ENCODE peak calls at places on chromosomes 7 and 10, in five cellular contexts. Y, M, T, E and U are unnamed samples.
A peak's percentile ranks its signal among the peaks of the same experiment; 100 is the strongest.

GRCh38 chr10:75475470-75476182 is 44.2 kb downstream of the LRMDA start:
- DNase-seq in M (no peak), E (no peak), Y (no peak), T (no peak), U (no peak)

GRCh38 chr7:102925962-102926825 is 13.4 kb downstream of the LRRC17 start:
- DNase-seq in Y (no peak), E (no peak), M (no peak), T (no peak), U (no peak)

GRCh38 chr10:129605986-129606518 is 139.0 kb downstream of the MGMT start:
- DNase-seq in M (no peak), E (no peak), T (no peak), Y (no peak), U (no peak)

GRCh38 chr7:75667938-75668337 is 70.8 kb downstream of the HIP1 start:
- DNase-seq in E (no peak), Y (no peak), T (no peak), M (no peak), U (no peak)

GRCh38 chr10:70494966-70495365 is 16.4 kb downstream of the PALD1 start:
- DNase-seq in M (no peak), E (no peak), T (no peak), Y (no peak), U (no peak)

GRCh38 chr7:94375167-94375566 is 19.5 kb upstream of the COL1A2 start:
- DNase-seq in E (no peak), Y (no peak), M (no peak), T (no peak), U (no peak)

GRCh38 chr7:2478800-2479199 is 2.6 kb upstream of the GRIFIN start:
- DNase-seq in Y (no peak), M (no peak), E (no peak), T (no peak), U (no peak)

GRCh38 chr10:78899996-78900714 is 168.6 kb upstream of the ZMIZ1 start:
- DNase-seq in M (peak; percentile 38), T (no peak), Y (no peak), E (no peak), U (no peak)

GRCh38 chr7:92319243-92319642 is 73.5 kb downstream of the ANKIB1 start:
- DNase-seq in T (no peak), M (no peak), Y (no peak), E (no peak), U (no peak)

GRCh38 chr10:119750391-119751230 is 24.8 kb downstream of the INPP5F start:
- DNase-seq in E (no peak), Y (no peak), M (peak; percentile 73), T (peak; percentile 46), U (no peak)

GRCh38 chr7:100476903-100477870 is 1.8 kb downstream of the TSC22D4 start:
- DNase-seq in M (no peak), Y (no peak), T (peak; percentile 65), E (no peak), U (no peak)

GRCh38 chr10:112404612-112405011 is 30.7 kb downstream of the ACSL5 start:
- DNase-seq in M (no peak), Y (no peak), E (no peak), T (no peak), U (no peak)

GRCh38 chr7:134565643-134566136 is 16.8 kb downstream of the AKR1B15 start:
- DNase-seq in E (no peak), T (no peak), M (no peak), Y (no peak), U (no peak)

GRCh38 chr10:71975891-71976725 is 11.9 kb downstream of the CHST3 start:
- DNase-seq in Y (no peak), M (no peak), E (no peak), T (no peak), U (no peak)

GRCh38 chr7:36391436-36392198 is 2.0 kb downstream of the ANLN start:
- DNase-seq in Y (peak; percentile 5), T (no peak), M (no peak), E (no peak), U (peak; percentile 12)

GRCh38 chr7:17939111-17939669 is 1.1 kb downstream of the SNX13 start:
- DNase-seq in Y (no peak), E (no peak), T (no peak), M (peak; percentile 16), U (no peak)

GRCh38 chr7:1083729-1084657 is 3.9 kb upstream of the GPER1 start:
- DNase-seq in T (no peak), M (no peak), Y (no peak), E (no peak), U (no peak)

GRCh38 chr7:37391791-37392672 is 56.6 kb downstream of the ELMO1 start:
- DNase-seq in E (no peak), Y (no peak), T (no peak), M (no peak), U (no peak)

GRCh38 chr7:54880326-54880989 is 121.4 kb upstream of the SEC61G start:
- DNase-seq in M (peak; percentile 49), Y (no peak), T (no peak), E (no peak), U (no peak)

GRCh38 chr7:102404005-102404861 is 8.1 kb downstream of the PRKRIP1 start:
- DNase-seq in T (peak; percentile 73), M (peak; percentile 64), E (no peak), Y (no peak), U (peak; percentile 46)

GRCh38 chr7:44379366-44380178 is 54.2 kb upstream of the CAMK2B start:
- DNase-seq in E (no peak), M (no peak), Y (no peak), T (no peak), U (no peak)

GRCh38 chr7:28174901-28175661 is 5.5 kb downstream of the JAZF1 start:
- DNase-seq in T (no peak), E (no peak), Y (no peak), M (no peak), U (no peak)

GRCh38 chr7:99374121-99375064 is at the start of gene ARPC1B:
- DNase-seq in Y (peak; percentile 97), E (no peak), M (peak; percentile 57), T (peak; percentile 99), U (peak; percentile 96)

GRCh38 chr7:99373086-99374066 is 1.2 kb upstream of the ARPC1B start:
- DNase-seq in Y (no peak), E (no peak), M (no peak), T (no peak), U (no peak)

GRCh38 chr7:99372275-99373085 is 2.0 kb upstream of the ARPC1B start:
- DNase-seq in M (peak; percentile 97), T (no peak), Y (no peak), E (no peak), U (no peak)

GRCh38 chr7:99371376-99371920 is 3.1 kb upstream of the ARPC1B start:
- DNase-seq in M (no peak), T (no peak), Y (no peak), E (no peak), U (no peak)

GRCh38 chr7:99375070-99375807 is 709 bp downstream of the ARPC1B start:
- DNase-seq in T (peak; percentile 81), E (no peak), Y (peak; percentile 69), M (peak; percentile 64), U (peak; percentile 84)
- TF ChIP-seq POLR2AphosphoS5 in T (no peak), E (no peak), Y (peak; percentile 32), M (no peak), U (no peak)

DNA sequence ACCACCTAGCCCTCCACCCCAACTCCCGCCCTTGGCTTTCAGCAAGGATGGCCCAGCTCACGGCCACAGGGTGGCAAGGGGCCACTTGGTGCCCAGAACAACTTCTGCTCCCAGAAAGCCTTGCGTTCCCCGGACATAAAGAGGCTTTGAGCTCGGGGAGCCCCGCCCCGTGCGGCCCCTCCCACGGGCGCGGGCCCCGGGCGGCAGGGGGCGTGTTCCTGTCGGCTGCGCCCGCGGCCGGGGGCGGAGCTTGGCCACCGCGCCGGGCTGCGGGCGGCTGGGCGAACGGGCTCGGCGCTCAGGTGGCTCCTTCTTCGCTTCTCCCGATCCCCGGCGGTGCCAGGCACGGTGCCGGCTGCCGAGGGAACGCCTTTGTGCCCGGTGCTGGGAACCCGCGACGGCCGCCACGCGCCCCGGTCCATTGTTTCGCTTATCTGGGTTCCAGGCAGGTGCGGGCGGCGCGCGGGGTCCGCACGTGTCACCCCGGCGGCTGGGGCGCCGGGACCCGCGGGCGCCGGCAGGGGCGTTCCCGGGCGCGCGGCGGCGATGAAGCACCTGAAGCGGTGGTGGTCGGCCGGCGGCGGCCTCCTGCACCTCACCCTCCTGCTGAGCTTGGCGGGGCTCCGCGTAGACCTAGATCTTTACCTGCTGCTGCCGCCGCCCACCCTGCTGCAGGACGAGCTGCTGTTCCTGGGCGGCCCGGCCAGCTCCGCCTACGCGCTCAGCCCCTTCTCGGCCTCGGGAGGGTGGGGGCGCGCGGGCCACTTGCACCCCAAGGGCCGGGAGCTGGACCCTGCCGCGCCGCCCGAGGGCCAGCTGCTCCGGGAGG is at the start of gene NFE2L3:
- DNase-seq in E (no peak), M (peak; percentile 76), T (peak; percentile 96), Y (peak; percentile 79), U (peak; percentile 76)
- TF ChIP-seq POLR2A in E (peak; percentile 77), M (peak; percentile 69), T (peak; percentile 69), Y (peak; percentile 38), U (peak; percentile 71)

DNA sequence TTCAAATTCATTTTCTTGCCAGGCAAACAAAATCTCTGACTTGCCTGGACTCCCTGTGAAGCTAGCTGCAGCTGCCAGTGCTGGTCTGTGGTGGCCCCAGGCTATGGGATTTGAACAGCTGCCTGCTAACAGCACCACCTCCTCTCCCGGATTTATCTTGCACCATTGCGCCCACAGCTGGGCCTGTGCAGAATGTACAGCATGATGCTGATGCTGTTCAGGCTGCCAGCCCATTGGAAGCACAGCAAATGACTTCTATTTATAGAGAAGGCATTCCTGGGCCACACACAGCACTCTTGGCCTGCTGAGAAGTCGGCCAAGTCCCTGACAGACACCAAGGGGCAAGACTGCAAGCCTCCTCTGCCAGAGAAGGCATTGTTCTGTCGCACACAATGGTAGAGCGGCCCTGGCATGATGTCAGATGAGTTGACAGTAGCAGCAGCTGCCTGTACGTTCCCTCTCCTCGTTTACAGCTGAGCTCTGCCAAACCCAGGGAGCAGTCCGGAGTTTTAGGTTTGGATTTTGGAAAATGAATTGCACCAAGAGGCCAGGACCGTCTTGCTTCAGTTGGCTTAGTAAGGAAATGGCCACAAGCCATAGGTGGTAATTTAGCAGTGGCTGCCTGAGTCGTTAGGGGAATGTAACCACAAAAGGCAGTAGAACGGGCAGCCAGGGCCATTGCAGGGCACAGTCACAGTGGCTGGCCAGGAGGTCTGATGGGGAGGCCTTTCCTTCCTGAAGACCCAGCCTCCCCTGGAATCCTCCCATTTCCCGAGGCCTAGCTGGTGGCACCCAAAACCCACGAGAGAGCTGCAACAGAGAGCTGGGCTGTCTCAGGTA is 38.5 kb downstream of the MTURN start:
- DNase-seq in E (no peak), M (peak; percentile 20), T (no peak), Y (no peak), U (no peak)
- TF ChIP-seq TAF1 in E (no peak), M (no peak), T (no peak), Y (no peak), U (no peak)

GRCh38 chr7:105830405-105831218 is 45.8 kb downstream of the ATXN7L1 start:
- DNase-seq in Y (no peak), E (no peak), T (no peak), M (peak; percentile 88), U (no peak)
- TF ChIP-seq POLR2AphosphoS5 in Y (no peak), E (no peak), T (no peak), M (no peak), U (no peak)